ENCODE peak calls at places on chromosomes 6 and 20, in five cellular contexts. Z is right lobe of liver; U is psoas muscle; A is naive thymus-derived CD4-positive, alpha-beta T cell; R is OCI-LY7. Y is an unnamed sample.

GRCh38 chr6:17871836-17872235 is 115.6 kb downstream of the KIF13A start:
- DNase-seq in Z (no peak), U (no peak), A (no peak), R (no peak), Y (no peak)

GRCh38 chr20:17967595-17968365 is 814 bp downstream of the SNX5 start:
- DNase-seq in Z (no peak), U (no peak), A (no peak), R (peak; percentile 78), Y (no peak)

GRCh38 chr20:64220420-64220819 is 35.1 kb upstream of the PCMTD2 start:
- DNase-seq in Z (no peak), U (no peak), A (no peak), R (no peak), Y (no peak)

GRCh38 chr6:31877651-31878161 is 1.1 kb downstream of the SLC44A4 start:
- DNase-seq in Z (no peak), U (no peak), A (no peak), R (no peak), Y (no peak)

GRCh38 chr6:139452176-139452876 is 77.9 kb upstream of the CITED2 start:
- DNase-seq in Z (no peak), U (no peak), A (no peak), R (no peak), Y (no peak)

GRCh38 chr20:32478576-32478975 is 106.6 kb downstream of the NOL4L start:
- DNase-seq in Z (peak; percentile 18), U (no peak), A (no peak), R (no peak), Y (peak; percentile 55)

GRCh38 chr6:144612811-144613210 is 327.7 kb downstream of the UTRN start:
- DNase-seq in Z (no peak), U (no peak), A (no peak), R (no peak), Y (no peak)

GRCh38 chr6:38024908-38025307 is 205.4 kb downstream of the ZFAND3 start:
- DNase-seq in Z (no peak), U (no peak), A (no peak), R (no peak), Y (no peak)

GRCh38 chr6:112178846-112179245 is 75.5 kb downstream of the LAMA4 start:
- DNase-seq in Z (no peak), U (no peak), A (no peak), R (no peak), Y (no peak)

GRCh38 chr20:60715172-60715571 is 536.9 kb upstream of the CDH4 start:
- DNase-seq in Z (no peak), U (no peak), A (no peak), R (no peak), Y (no peak)

GRCh38 chr6:36067374-36068011 is 39.9 kb downstream of the MAPK14 start:
- DNase-seq in Z (no peak), U (no peak), A (no peak), R (no peak), Y (no peak)

GRCh38 chr6:163789199-163789810 is 374.8 kb downstream of the QKI start:
- DNase-seq in Z (no peak), U (no peak), A (no peak), R (no peak), Y (no peak)

GRCh38 chr20:6081236-6081635 is 27.4 kb upstream of the LRRN4 start:
- DNase-seq in Z (no peak), U (no peak), A (no peak), R (no peak), Y (no peak)

GRCh38 chr6:30234361-30234760 is 21.2 kb upstream of the TRIM26 start:
- DNase-seq in Z (no peak), U (no peak), A (no peak), R (no peak), Y (no peak)

GRCh38 chr6:7146079-7146828 is 38.5 kb downstream of the RREB1 start:
- DNase-seq in Z (peak; percentile 70), U (peak; percentile 73), A (no peak), R (peak; percentile 24), Y (no peak)
- H3K4me1 ChIP-seq in Z (peaks cover 71% of the 10 kb centered on the region), U (peaks cover 68% of the 10 kb centered on the region), A (peaks cover 18% of the 10 kb centered on the region), R (peaks cover 25% of the 10 kb centered on the region), Y (peaks cover 64% of the 10 kb centered on the region)

GRCh38 chr6:134446901-134447300 is 129.0 kb upstream of the SGK1 start:
- DNase-seq in Z (no peak), U (no peak), A (no peak), R (no peak), Y (no peak)

GRCh38 chr6:134446228-134446848 is 128.4 kb upstream of the SGK1 start:
- DNase-seq in Z (no peak), U (no peak), A (no peak), R (peak; percentile 18), Y (no peak)

GRCh38 chr6:134447423-134447822 is 129.5 kb upstream of the SGK1 start:
- DNase-seq in Z (no peak), U (no peak), A (no peak), R (no peak), Y (no peak)

GRCh38 chr6:134449004-134449403 is 131.1 kb upstream of the SGK1 start:
- DNase-seq in Z (no peak), U (no peak), A (no peak), R (no peak), Y (no peak)

DNA sequence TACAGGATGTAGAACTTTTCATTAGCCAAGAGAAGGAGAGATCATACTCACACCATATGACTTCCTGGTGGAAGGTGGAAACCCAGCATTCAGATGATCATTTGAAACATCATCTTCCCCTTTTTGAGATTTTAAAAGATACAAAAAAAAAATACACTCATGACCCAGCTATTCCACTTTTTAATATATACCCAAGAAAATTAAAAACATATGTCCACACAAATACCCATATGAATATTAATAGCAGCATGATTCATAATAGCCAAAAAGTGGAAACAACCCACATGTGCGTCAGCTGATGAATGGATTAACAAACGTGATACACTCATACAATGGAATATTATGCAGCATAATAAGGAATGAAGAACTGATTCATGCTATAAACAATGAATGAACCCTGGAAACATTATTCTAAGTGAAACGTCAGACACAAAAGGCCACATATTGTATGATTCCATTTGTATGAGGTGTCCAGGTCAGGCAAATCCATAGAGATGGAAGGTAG is 130.0 kb upstream of the SGK1 start:
- DNase-seq in Z (no peak), U (no peak), A (no peak), R (no peak), Y (no peak)
- H3K4me1 ChIP-seq in Z (no peaks in the 10 kb centered on the region), U (peaks cover 8% of the 10 kb centered on the region), A (no peaks in the 10 kb centered on the region), R (peaks cover 8% of the 10 kb centered on the region), Y (peaks cover 27% of the 10 kb centered on the region)

GRCh38 chr6:3740551-3741476 is 10.7 kb downstream of the PXDC1 start:
- DNase-seq in Z (no peak), U (no peak), A (no peak), R (no peak), Y (no peak)

GRCh38 chr6:3743541-3743940 is 8.0 kb downstream of the PXDC1 start:
- DNase-seq in Z (no peak), U (no peak), A (no peak), R (no peak), Y (no peak)

GRCh38 chr6:3742426-3743344 is 8.8 kb downstream of the PXDC1 start:
- DNase-seq in Z (peak; percentile 91), U (peak; percentile 91), A (peak; percentile 90), R (peak; percentile 82), Y (no peak)

GRCh38 chr6:3741477-3741871 is 10.0 kb downstream of the PXDC1 start:
- DNase-seq in Z (no peak), U (no peak), A (no peak), R (no peak), Y (no peak)

GRCh38 chr6:3742076-3742425 is 9.5 kb downstream of the PXDC1 start:
- DNase-seq in Z (no peak), U (no peak), A (no peak), R (no peak), Y (no peak)
- H3K4me1 ChIP-seq in Z (peaks cover 61% of the 10 kb centered on the region), U (peaks cover 69% of the 10 kb centered on the region), A (no peaks in the 10 kb centered on the region), R (peaks cover 8% of the 10 kb centered on the region), Y (peaks cover 10% of the 10 kb centered on the region)

GRCh38 chr6:42781811-42782688 is at the start of gene BICRAL:
- DNase-seq in Z (peak; percentile 62), U (peak; percentile 86), A (peak; percentile 78), R (peak; percentile 74), Y (no peak)
- H3K4me1 ChIP-seq in Z (peaks cover 9% of the 10 kb centered on the region), U (peaks cover 18% of the 10 kb centered on the region), A (peaks cover 36% of the 10 kb centered on the region), R (peaks cover 70% of the 10 kb centered on the region), Y (peaks cover 15% of the 10 kb centered on the region)

DNA sequence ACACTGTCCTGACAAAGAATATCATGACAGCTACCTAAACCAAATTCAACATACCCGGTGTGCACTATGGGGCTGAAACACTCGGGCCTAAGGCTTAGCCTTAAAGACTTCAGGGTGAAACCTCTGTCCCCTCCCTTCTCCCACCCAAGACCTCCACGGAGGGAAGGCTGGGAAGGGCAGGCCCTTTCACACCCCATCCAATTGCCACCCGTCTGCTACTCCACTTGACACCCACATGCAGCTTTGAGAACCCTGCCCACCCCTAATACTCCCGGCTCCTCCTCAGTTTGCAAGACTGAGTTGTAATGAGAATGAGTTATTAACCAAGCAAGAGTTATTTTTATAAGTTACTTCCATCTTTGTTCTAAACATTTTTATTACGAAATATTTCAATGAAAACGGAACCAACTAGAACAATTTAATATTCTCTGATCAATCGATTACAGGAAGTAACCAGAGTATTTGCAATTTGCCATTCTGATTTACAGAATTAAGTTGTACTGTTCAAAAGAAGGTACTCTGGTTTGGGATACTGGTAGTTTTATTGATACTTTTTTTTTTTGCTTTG is 3.7 kb downstream of the TAF4 start:
- DNase-seq in Z (no peak), U (no peak), A (no peak), R (no peak), Y (peak; percentile 64)
- H3K4me1 ChIP-seq in Z (peaks cover 6% of the 10 kb centered on the region), U (peaks cover 41% of the 10 kb centered on the region), A (peaks cover 12% of the 10 kb centered on the region), R (peaks cover 43% of the 10 kb centered on the region), Y (peaks cover 4% of the 10 kb centered on the region)

GRCh38 chr20:2316847-2317495 is 21.2 kb downstream of the TGM3 start:
- DNase-seq in Z (no peak), U (no peak), A (no peak), R (no peak), Y (no peak)

GRCh38 chr20:2314759-2315439 is 19.1 kb downstream of the TGM3 start:
- DNase-seq in Z (no peak), U (peak; percentile 84), A (no peak), R (no peak), Y (no peak)

GRCh38 chr20:2311329-2311728 is 15.5 kb downstream of the TGM3 start:
- DNase-seq in Z (no peak), U (no peak), A (no peak), R (no peak), Y (no peak)

GRCh38 chr20:2315440-2315778 is 19.6 kb downstream of the TGM3 start:
- DNase-seq in Z (no peak), U (no peak), A (no peak), R (no peak), Y (no peak)

DNA sequence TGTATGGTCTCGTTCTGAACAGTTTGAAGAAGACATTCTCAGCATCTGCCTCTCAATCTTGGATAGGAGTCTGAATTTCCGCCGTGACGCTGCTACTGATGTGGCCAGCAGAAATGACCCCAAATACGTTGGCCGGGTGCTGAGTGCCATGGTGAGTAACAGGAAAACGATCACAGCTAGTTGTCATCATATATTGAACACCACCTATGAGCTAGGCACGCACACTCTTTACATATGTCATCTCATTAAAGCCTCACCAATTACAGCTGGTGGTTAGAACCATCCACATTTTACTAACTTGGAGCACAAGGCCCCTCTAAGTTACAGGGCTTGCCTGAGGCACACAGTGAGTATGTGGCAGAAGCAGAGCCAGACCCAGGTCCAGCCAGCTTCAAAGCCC is 17.1 kb downstream of the TGM3 start:
- DNase-seq in Z (no peak), U (no peak), A (no peak), R (no peak), Y (no peak)
- H3K4me1 ChIP-seq in Z (peaks cover 4% of the 10 kb centered on the region), U (no peaks in the 10 kb centered on the region), A (no peaks in the 10 kb centered on the region), R (no peaks in the 10 kb centered on the region), Y (no peaks in the 10 kb centered on the region)

Y was measured in RWPE2.